ENCODE peak calls at places on chromosomes 13 and 19, in six cellular contexts. G is H1, I is HepG2, Q is HCT116, S is GM12878, D is K562. K is an unnamed sample. For H3K4me1, the result is how much of the 10 kb centered on the place peaks cover.

GRCh38 chr13:67229438-67230242 is 496 bp downstream of the PCDH9 start:
- DNase-seq in G (no peak), I (no peak), Q (no peak), S (no peak), D (no peak), K (no peak)

GRCh38 chr19:13053761-13054604 is 48.7 kb downstream of the LYL1 start:
- DNase-seq in G (no peak), I (peak), Q (peak), S (no peak), D (no peak), K (no peak)

GRCh38 chr19:8445488-8446001 is 770 bp downstream of the HNRNPM start:
- DNase-seq in G (no peak), I (no peak), Q (no peak), S (no peak), D (peak), K (no peak)

GRCh38 chr19:33429891-33430673 is 56.6 kb downstream of the CEBPG start:
- DNase-seq in G (no peak), I (no peak), Q (no peak), S (no peak), D (no peak), K (no peak)

GRCh38 chr19:39428309-39429112 is 7.2 kb downstream of the RPS16 start:
- DNase-seq in G (peak), I (peak), Q (no peak), S (no peak), D (no peak), K (peak)

GRCh38 chr19:4057913-4058695 is 8.6 kb downstream of the ZBTB7A start:
- DNase-seq in G (no peak), I (peak), Q (peak), S (no peak), D (peak), K (no peak)

GRCh38 chr19:49876422-49877019 is 634 bp downstream of the AKT1S1 start:
- DNase-seq in G (peak), I (peak), Q (peak), S (peak), D (peak), K (peak)

GRCh38 chr19:57027360-57027759 is 92.4 kb upstream of the USP29 start:
- DNase-seq in G (no peak), I (peak), Q (no peak), S (no peak), D (no peak), K (no peak)

GRCh38 chr13:51590966-51591627 is 6.8 kb downstream of the WDFY2 start:
- DNase-seq in G (no peak), I (peak), Q (no peak), S (no peak), D (peak), K (no peak)

GRCh38 chr13:93254775-93255174 is 28.2 kb downstream of the GPC6 start:
- DNase-seq in G (no peak), I (no peak), Q (no peak), S (no peak), D (no peak), K (no peak)

DNA sequence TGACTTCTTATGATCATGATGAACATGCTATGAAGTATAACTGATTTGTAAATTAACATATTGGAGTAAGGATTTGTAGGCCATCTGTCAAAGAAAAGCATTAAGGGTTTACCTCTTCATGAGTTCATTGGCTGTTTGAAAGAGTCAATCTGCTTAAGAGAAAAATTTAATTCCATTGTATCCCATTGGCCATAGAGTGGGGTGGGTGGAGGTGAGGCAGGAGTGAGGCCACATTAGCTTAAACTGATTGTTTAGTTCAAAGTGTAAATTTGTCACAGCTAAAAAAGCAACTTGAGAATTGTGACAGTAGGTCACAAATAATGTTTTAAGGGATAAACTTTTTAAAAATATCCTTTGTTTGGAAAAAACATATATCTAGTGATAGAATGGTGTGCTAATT is 11.4 kb downstream of the GPR180 start:
- DNase-seq in G (no peak), I (no peak), Q (no peak), S (no peak), D (no peak), K (no peak)
- H3K4me1 ChIP-seq in G (under half), I (under half), Q (under half), S (under half), D (under half), K (under half)

GRCh38 chr13:74006666-74007065 is 127.5 kb downstream of the KLF12 start:
- DNase-seq in G (no peak), I (no peak), Q (no peak), S (no peak), D (no peak), K (no peak)
- TF ChIP-seq ZNF274 in G (no peak), I (no peak), Q (no peak), S (no peak), D (no peak), K (no peak)

GRCh38 chr19:48613852-48614435 is 932 bp downstream of the FAM83E start:
- DNase-seq in G (no peak), I (no peak), Q (no peak), S (no peak), D (no peak), K (no peak)

GRCh38 chr19:48615145-48616040 is 517 bp upstream of the FAM83E start:
- DNase-seq in G (no peak), I (no peak), Q (no peak), S (no peak), D (peak), K (no peak)

GRCh38 chr19:48616041-48616436 is 1.2 kb upstream of the FAM83E start:
- DNase-seq in G (no peak), I (no peak), Q (no peak), S (no peak), D (no peak), K (no peak)

GRCh38 chr19:48613024-48613851 is 1.6 kb downstream of the FAM83E start:
- DNase-seq in G (no peak), I (no peak), Q (no peak), S (no peak), D (no peak), K (no peak)

DNA sequence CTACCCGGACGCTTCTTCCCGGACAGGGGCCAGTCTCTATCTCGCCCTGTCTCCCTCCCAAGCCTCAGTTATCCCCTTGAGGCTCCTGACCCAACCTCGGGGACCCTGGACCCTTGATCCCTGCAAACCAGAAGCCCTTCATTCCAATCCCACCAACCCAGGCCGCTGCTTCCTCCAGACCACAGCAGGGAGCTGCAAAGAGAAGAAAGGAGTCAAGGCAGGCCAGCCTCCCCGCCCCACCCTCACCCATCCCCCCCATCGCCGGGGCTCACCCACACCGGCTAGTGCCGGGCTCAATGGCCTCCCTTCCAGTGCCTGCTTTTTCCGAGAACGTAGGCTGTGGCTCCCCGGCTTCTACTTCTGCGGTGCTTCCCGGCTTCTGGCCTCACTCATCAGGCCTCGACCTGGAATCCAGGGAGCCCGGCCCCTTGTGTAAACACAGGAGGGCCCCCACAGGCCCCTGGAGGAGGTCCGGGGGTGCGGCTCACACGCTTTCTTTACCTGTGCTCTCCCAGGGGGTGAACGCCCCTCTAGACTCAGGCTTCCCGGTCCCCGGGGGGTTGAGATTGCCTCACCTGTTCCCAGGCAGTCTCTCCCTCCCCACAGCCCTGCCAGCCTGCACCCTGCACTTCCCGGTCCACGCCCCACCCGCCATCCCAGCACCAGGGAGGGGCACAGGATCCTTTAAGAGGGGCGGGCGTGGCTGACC is at the start of gene FAM83E:
- DNase-seq in G (peak), I (no peak), Q (no peak), S (no peak), D (peak), K (no peak)
- H3K4me3 ChIP-seq in G (peak), I (no peak), Q (peak), S (no peak), D (no peak), K (no peak)

GRCh38 chr19:41595258-41595889 is 19.4 kb downstream of the CEACAM21 start:
- DNase-seq in G (peak), I (peak), Q (peak), S (peak), D (peak), K (peak)
- H3K4me1 ChIP-seq in G (under half), I (under half), Q (under half), S (under half), D (under half), K (under half)

DNA sequence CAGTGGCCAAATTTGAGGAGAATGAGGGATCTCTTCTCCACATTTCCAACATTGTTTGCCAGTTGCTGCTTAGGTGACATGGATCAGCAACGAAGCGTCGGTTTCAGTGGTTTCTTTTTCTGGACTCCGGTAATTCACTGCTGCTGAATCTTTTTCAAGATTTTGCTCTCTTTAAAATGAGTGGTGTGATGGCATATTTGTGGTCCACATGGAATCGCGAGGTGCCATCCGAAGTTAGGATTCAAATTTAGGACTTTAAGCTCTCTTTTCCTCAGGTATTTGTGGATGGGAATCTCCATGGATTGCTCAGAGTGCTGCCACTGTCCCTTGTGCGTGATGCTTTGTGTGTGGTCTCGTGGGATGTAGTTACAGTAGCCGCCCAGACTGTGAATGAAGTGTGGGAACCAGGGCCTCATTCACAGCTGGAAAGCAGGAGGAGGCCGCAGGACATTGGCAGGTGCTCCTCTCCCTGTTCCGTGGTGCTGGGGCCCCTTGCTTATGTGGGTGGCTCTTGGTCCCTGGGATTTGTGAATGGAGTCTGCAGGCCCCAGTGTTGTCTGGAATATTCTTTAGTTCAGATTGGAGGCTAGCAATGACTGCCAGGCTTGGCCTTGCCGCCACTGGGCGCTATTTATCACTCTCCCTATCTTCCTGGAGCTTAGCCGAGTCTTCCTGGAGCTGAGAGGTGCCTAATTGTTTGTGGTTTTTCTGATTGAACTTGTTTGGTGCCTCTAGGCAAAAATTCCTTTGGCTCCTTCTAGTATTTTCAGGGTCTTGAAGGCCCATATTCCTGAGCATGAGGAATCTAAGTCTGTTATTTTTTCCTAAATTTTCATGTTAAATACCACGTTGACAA is 1.5 kb downstream of the ILF3 start:
- DNase-seq in G (no peak), I (peak), Q (no peak), S (no peak), D (no peak), K (no peak)
- TF ChIP-seq ZNF274 in G (no peak), I (no peak), Q (no peak), S (no peak), D (no peak), K (no peak)

GRCh38 chr13:110479215-110479545 is 82.3 kb downstream of the RAB20 start:
- DNase-seq in G (no peak), I (no peak), Q (no peak), S (no peak), D (no peak), K (no peak)
- H3K4me3 ChIP-seq in G (no peak), I (no peak), Q (no peak), S (no peak), D (no peak), K (no peak)